ENCODE peak calls at places on chromosomes 1 and 21, in ten cellular contexts. B is adrenal gland; O is heart right ventricle; E is H9; M is tibial artery; X is IMR-90; H is fibroblast of lung; A is upper lobe of right lung; C is tibial nerve; R is CD8-positive, alpha-beta T cell. J is an unnamed sample.

GRCh38 chr1:206609229-206609991 is 2.9 kb downstream of the EIF2D start:
- DNase-seq in B (no peak), O (no peak), E (no peak), M (no peak), X (no peak), H (no peak), A (no peak), C (no peak), R (no peak), J (no peak)

GRCh38 chr1:162536511-162536910 is 25.0 kb upstream of the UAP1 start:
- DNase-seq in B (no peak), O (no peak), E (no peak), M (no peak), X (peak; percentile 59), H (peak; percentile 85), A (no peak), C (no peak), R (no peak), J (no peak)

GRCh38 chr21:16388291-16388690 is 658.5 kb downstream of the USP25 start:
- DNase-seq in B (no peak), O (no peak), E (no peak), M (no peak), X (no peak), H (peak; percentile 17), A (no peak), C (no peak), R (no peak), J (no peak)

GRCh38 chr1:192737311-192737710 is 71.5 kb upstream of the RGS2 start:
- DNase-seq in B (no peak), O (no peak), E (no peak), M (no peak), X (peak; percentile 12), H (no peak), A (no peak), C (no peak), R (no peak), J (no peak)

GRCh38 chr1:46301406-46302090 is 1.9 kb downstream of the LRRC41 start:
- DNase-seq in B (peak; percentile 60), O (peak; percentile 38), E (peak; percentile 48), M (peak; percentile 42), X (peak; percentile 37), H (peak; percentile 63), A (peak; percentile 85), C (peak; percentile 14), R (no peak), J (no peak)

GRCh38 chr1:74425669-74426068 is 86.7 kb downstream of the LRRC53 start:
- DNase-seq in B (no peak), O (no peak), E (no peak), M (no peak), X (peak; percentile 65), H (peak; percentile 59), A (no peak), C (no peak), R (no peak), J (no peak)

GRCh38 chr1:232204269-232204668 is 425.7 kb downstream of the SIPA1L2 start:
- DNase-seq in B (no peak), O (no peak), E (no peak), M (no peak), X (peak; percentile 6), H (no peak), A (no peak), C (no peak), R (no peak), J (no peak)

GRCh38 chr1:225688345-225688744 is 35.4 kb upstream of the ENAH start:
- DNase-seq in B (no peak), O (no peak), E (no peak), M (no peak), X (no peak), H (no peak), A (no peak), C (no peak), R (no peak), J (no peak)

GRCh38 chr1:184959626-184960025 is 14.7 kb downstream of the NIBAN1 start:
- DNase-seq in B (no peak), O (no peak), E (no peak), M (no peak), X (no peak), H (no peak), A (no peak), C (no peak), R (no peak), J (no peak)

GRCh38 chr1:184958554-184959353 is 15.6 kb downstream of the NIBAN1 start:
- DNase-seq in B (no peak), O (no peak), E (no peak), M (no peak), X (peak; percentile 72), H (no peak), A (no peak), C (no peak), R (no peak), J (no peak)

GRCh38 chr1:184950209-184950608 is 24.1 kb downstream of the NIBAN1 start:
- DNase-seq in B (no peak), O (no peak), E (no peak), M (no peak), X (no peak), H (no peak), A (no peak), C (no peak), R (no peak), J (no peak)

GRCh38 chr1:184953600-184954219 is 20.6 kb downstream of the NIBAN1 start:
- DNase-seq in B (no peak), O (no peak), E (no peak), M (no peak), X (peak; percentile 71), H (peak; percentile 85), A (no peak), C (no peak), R (no peak), J (no peak)

DNA sequence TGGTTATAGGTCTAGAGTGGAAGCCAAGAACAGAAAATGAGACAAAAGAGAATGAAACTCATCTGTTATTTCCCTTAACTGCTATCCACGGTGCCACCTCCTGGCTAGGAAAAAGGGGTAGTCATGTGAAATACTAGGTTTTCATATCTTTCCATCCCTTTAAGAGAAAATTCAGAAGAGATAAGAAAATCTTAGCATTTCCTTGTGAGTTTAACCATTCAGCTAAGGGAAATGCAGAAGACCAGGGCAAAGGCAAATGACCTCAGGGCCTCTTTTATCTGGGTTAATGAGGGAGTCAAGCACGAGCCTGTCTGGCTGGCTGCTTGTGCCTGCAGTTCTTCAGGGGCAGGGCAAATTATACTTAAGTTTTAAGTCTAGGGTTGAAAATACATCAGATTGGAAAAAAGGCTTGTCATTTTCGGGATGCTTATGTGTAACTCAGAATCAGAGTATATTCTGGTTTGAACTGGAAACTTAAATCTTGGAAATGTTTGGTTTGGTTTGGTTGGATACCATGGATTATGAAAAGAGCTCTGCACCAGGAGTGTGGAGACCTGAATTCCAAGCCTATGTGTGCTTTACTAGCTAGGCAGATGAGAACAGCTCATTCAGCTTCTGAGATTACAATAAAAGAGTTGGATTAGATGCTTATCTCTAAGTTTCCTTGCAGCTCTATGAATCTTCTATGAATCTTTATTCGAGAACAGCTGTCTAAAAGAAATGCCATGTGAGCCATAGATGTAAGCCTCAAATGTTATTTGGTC is 19.9 kb downstream of the NIBAN1 start:
- DNase-seq in B (no peak), O (no peak), E (no peak), M (no peak), X (no peak), H (peak; percentile 33), A (no peak), C (no peak), R (no peak), J (no peak)
- TF ChIP-seq CTCF in B (no peak), O (no peak), E (no peak), M (no peak), X (peak; percentile 21), H (peak; percentile 18), A (no peak), C (no peak), R (no peak), J (no peak)

DNA sequence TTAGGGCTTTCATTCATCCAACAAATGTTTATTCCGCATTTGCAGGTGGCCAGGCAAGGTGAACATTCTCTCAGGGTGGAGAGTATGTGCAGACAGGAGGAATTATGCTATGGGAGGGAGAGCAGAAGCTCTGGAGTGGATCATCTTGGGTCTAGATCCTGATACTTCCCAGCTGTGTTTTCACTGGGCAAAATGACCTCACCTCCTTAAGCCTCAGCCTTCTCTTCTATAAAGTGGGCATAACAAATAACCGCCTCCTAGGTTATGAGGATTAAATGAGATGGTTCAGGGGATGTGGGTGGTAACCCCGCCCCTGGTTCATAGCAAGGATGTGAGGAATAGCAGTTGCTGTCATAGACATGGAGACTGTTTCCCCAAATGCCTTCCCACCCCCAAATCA is 1.7 kb upstream of the TMEM51 start:
- DNase-seq in B (no peak), O (no peak), E (no peak), M (no peak), X (no peak), H (no peak), A (no peak), C (no peak), R (no peak), J (no peak)
- H3K27ac ChIP-seq in B (peak overlapping the region; percentile 85), O (peak overlapping the region; percentile 82), E (no peak overlapping the region), M (peak overlapping the region; percentile 84), X (no peak overlapping the region), H (no peak overlapping the region), A (peak overlapping the region; percentile 91), C (no peak overlapping the region), R (no peak overlapping the region), J (no peak overlapping the region)

DNA sequence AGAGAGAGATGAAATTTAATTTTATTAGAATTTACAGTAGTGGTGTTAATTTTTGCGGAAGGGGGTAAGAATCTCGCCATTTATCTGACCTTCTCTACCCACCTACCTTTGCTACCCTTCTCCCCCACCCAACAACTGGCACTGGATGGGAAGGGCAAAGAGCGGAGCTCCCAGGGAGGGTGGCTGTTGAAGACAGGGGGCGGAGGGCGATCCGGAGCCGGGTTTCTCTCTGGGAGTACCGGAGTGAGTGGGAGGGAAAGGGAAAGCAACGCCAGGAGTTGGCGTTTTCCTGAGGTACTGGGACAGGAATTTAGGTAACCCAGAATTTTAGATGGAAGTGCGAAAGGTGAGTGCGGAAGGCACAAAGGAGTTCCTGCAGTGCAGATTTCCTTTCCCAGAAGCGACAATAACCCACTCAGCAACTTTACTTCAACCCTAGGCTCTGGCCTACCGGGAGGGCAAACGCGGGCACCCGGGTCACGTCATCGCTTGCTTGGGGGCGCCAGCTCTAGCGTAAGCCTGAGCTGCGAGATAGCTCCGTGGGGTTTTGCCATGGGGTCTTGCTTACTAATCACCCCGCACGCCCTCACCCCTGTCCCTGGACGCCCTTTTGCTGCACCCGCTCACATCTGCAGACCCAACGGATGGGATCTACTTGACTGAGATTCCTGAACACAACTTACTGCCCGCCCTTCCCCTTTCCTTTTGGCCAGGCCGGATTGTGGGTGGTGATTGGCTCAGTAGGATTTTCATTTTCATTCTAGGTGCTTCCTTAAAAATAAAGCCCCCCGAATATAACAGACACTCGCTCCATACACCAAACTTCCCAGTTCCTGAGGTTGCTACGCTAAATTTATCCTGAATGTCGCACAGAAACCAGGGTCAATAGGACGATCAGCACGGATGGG is 413.0 kb upstream of the ESRRG start:
- DNase-seq in B (no peak), O (no peak), E (peak; percentile 54), M (no peak), X (no peak), H (no peak), A (no peak), C (no peak), R (no peak), J (no peak)
- H3K27me3 ChIP-seq in B (peaks cover 61% of the 10 kb centered on the region), O (peaks cover 81% of the 10 kb centered on the region), E (peaks cover 80% of the 10 kb centered on the region), M (no peaks in the 10 kb centered on the region), X (peaks cover 50% of the 10 kb centered on the region), H (peaks cover 20% of the 10 kb centered on the region), A (peaks cover 79% of the 10 kb centered on the region), C (no peaks in the 10 kb centered on the region), R (peaks cover 7% of the 10 kb centered on the region), J (peaks cover 85% of the 10 kb centered on the region)

DNA sequence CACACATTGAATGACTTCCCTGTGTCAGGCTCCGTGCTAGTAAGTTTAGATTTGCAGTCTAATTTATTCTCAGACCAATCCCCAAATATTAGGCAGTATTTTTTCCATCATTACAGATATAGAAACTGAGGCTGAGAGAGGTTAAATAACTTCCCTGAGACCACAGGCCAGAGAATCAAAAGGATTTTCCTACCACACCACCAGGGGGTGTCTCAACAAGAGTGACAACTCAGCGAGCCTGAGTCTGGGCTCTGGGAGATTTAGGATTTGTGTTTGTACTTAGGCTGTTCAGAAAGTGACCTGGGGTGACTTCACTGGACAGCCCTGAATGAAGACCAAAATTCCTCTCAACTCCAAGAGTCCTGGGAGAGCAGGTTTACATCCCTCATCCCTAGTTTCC is 13.3 kb upstream of the LCE5A start:
- DNase-seq in B (no peak), O (no peak), E (no peak), M (no peak), X (no peak), H (no peak), A (no peak), C (no peak), R (no peak), J (no peak)
- TF ChIP-seq CTCF in B (no peak), O (no peak), E (no peak), M (no peak), X (peak; percentile 11), H (no peak), A (peak; percentile 7), C (no peak), R (no peak), J (no peak)